ENCODE peak calls at places on chromosomes 2 and 18, in four cellular contexts. F, M, R and D are unnamed samples. For H3K4me1, the result is how much of the 10 kb centered on the place peaks cover.

GRCh38 chr2:203982276-203982675 is 45.7 kb downstream of the ICOS start:
- DNase-seq in F (no peak), M (no peak), R (no peak), D (no peak)

GRCh38 chr18:47797126-47797525 is 133.3 kb downstream of the SMAD2 start:
- DNase-seq in F (no peak), M (no peak), R (no peak), D (no peak)

GRCh38 chr2:9203006-9203405 is 3.6 kb upstream of the ASAP2 start:
- DNase-seq in F (no peak), M (no peak), R (no peak), D (no peak)

GRCh38 chr2:144524190-144524957 is 4.5 kb upstream of the ZEB2 start:
- DNase-seq in F (peak), M (peak), R (no peak), D (peak)

GRCh38 chr2:69985684-69986083 is 24.3 kb upstream of the ASPRV1 start:
- DNase-seq in F (no peak), M (no peak), R (no peak), D (no peak)

GRCh38 chr18:56659111-56659510 is 8.0 kb downstream of the WDR7 start:
- DNase-seq in F (no peak), M (no peak), R (no peak), D (no peak)

GRCh38 chr2:240568678-240569522 is 616 bp downstream of the RNPEPL1 start:
- DNase-seq in F (no peak), M (peak), R (peak), D (peak)

GRCh38 chr2:70248810-70249438 is 496 bp upstream of the TIA1 start:
- DNase-seq in F (peak), M (no peak), R (peak), D (peak)

GRCh38 chr2:216777637-216778273 is 82.1 kb downstream of the TNP1 start:
- DNase-seq in F (peak), M (no peak), R (no peak), D (peak)

GRCh38 chr2:225354281-225354774 is 45.2 kb upstream of the NYAP2 start:
- DNase-seq in F (peak), M (no peak), R (no peak), D (peak)

GRCh38 chr18:67783215-67783946 is 266.9 kb upstream of the DSEL start:
- DNase-seq in F (peak), M (no peak), R (no peak), D (no peak)

GRCh38 chr2:44389895-44390294 is 28.1 kb downstream of the CAMKMT start:
- DNase-seq in F (no peak), M (no peak), R (no peak), D (no peak)

GRCh38 chr2:101961287-101962242 is 30.2 kb upstream of the IL1R2 start:
- DNase-seq in F (peak), M (no peak), R (no peak), D (no peak)

GRCh38 chr18:13615432-13615861 is 110.9 kb downstream of the FAM210A start:
- DNase-seq in F (no peak), M (no peak), R (no peak), D (no peak)

GRCh38 chr2:20478961-20479360 is 32.1 kb downstream of the RHOB start:
- DNase-seq in F (no peak), M (no peak), R (no peak), D (peak)

GRCh38 chr2:78351208-78351607 is 674.3 kb upstream of the REG3G start:
- DNase-seq in F (peak), M (no peak), R (no peak), D (no peak)

GRCh38 chr2:238872628-238873400 is 24.9 kb downstream of the TWIST2 start:
- DNase-seq in F (peak), M (peak), R (no peak), D (peak)

GRCh38 chr2:233803292-233803911 is 25.3 kb downstream of the MROH2A start:
- DNase-seq in F (no peak), M (no peak), R (no peak), D (no peak)

GRCh38 chr18:12369211-12369610 is 7.8 kb downstream of the AFG3L2 start:
- DNase-seq in F (no peak), M (no peak), R (no peak), D (no peak)

GRCh38 chr2:23436346-23437099 is 51.5 kb downstream of the KLHL29 start:
- DNase-seq in F (peak), M (no peak), R (peak), D (peak)

GRCh38 chr18:69980509-69980908 is 32.8 kb upstream of the CD226 start:
- DNase-seq in F (peak), M (no peak), R (no peak), D (no peak)

GRCh38 chr2:10162586-10163497 is 40.3 kb downstream of the RRM2 start:
- DNase-seq in F (peak), M (no peak), R (no peak), D (peak)

GRCh38 chr2:234629596-234629995 is 132.7 kb upstream of the ARL4C start:
- DNase-seq in F (no peak), M (no peak), R (no peak), D (no peak)

GRCh38 chr2:128316777-128317185 is 1.9 kb downstream of the HS6ST1 start:
- DNase-seq in F (no peak), M (peak), R (peak), D (no peak)

GRCh38 chr2:223868005-223868404 is 30.6 kb upstream of the AP1S3 start:
- DNase-seq in F (no peak), M (no peak), R (no peak), D (no peak)

GRCh38 chr2:9187620-9188214 is 18.9 kb upstream of the ASAP2 start:
- DNase-seq in F (no peak), M (no peak), R (no peak), D (no peak)

GRCh38 chr2:195343942-195344530 is 313.0 kb upstream of the SLC39A10 start:
- DNase-seq in F (no peak), M (no peak), R (no peak), D (no peak)

GRCh38 chr2:178863130-178863855 is 56.1 kb upstream of the TTN start:
- DNase-seq in F (no peak), M (no peak), R (no peak), D (no peak)

GRCh38 chr18:41829648-41830516 is 125.2 kb upstream of the PIK3C3 start:
- DNase-seq in F (no peak), M (no peak), R (no peak), D (no peak)

GRCh38 chr18:77733292-77733903 is 483.8 kb downstream of the GALR1 start:
- DNase-seq in F (peak), M (no peak), R (no peak), D (peak)

GRCh38 chr2:118442949-118443348 is 354.7 kb downstream of the INSIG2 start:
- DNase-seq in F (no peak), M (no peak), R (no peak), D (no peak)

GRCh38 chr2:195652916-195653315 is 4.1 kb upstream of the SLC39A10 start:
- DNase-seq in F (no peak), M (no peak), R (no peak), D (no peak)

GRCh38 chr2:112156152-112156986 is 18.2 kb downstream of the FBLN7 start:
- DNase-seq in F (no peak), M (no peak), R (peak), D (no peak)

GRCh38 chr2:185246717-185247116 is 491.9 kb upstream of the FSIP2 start:
- DNase-seq in F (no peak), M (no peak), R (no peak), D (no peak)

GRCh38 chr18:61443311-61443710 is 110.1 kb downstream of the CDH20 start:
- DNase-seq in F (no peak), M (no peak), R (no peak), D (no peak)
- H3K4me1 ChIP-seq in F (under half), M (under half), R (under half), D (under half)

DNA sequence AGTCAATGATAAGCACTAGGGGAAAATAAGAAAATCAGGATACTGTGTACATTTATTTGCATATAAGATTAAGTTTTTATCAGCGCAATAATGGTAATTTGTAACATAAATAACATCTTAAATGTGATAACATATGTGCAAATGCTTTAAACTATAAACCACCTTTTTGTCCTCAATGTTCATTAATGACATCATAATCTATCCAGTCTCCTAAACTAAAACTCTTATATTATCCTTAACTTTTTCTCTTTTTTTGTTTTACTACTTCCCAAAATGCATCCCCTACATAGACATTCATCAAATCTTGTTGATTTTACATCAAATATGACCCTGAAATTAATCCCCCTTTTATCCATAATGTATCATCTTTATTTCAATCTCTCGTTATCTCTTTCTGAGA is 3.4 kb upstream of the RAD51AP2 start:
- DNase-seq in F (no peak), M (no peak), R (no peak), D (no peak)
- H3K4me1 ChIP-seq in F (under half), M (under half), R (under half), D (under half)

DNA sequence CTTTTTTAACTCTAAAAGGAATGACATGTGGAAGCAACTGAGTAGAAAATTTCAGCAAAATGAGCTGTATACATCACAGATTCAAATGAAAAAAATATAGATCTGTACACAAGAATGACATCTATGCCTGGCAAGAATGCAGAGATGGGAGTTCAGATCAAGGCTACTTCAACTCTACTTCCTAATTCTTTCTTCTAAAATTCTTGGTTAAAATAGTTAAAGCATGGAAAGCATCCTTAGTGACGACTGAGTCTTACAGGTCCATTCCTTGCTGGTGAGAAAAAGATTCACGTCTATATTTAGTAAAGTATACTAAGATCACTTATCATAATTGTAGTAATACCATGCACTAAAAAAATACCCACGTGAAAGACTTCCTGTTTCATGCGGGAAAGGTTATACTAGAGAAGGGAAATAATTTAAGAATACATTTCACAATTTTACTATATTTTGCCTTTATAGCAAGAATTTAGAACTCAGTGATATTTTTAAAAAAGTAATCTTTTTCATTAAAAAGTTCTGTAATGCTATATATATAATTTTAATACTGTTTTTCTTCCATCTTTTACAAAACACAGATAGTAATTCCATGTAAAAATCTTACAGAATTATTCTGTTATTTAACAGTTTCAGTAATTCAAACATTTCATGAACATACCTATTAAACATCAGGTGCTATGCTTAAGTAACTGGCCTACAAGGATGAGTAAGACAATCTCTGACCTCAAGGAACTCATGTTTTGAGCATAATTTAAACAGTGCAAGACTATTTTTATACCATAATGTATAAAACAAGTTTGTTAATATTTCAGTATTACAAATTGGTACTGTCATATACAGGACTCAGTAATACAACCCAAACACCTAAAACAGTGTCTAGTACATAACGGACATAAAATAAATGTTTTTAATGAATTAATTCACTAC is 159.6 kb downstream of the BAZ2B start:
- DNase-seq in F (no peak), M (no peak), R (no peak), D (no peak)
- H3K4me1 ChIP-seq in F (under half), M (under half), R (under half), D (under half)

GRCh38 chr2:105324732-105325131 is 4.8 kb downstream of the TGFBRAP1 start:
- DNase-seq in F (peak), M (no peak), R (no peak), D (peak)
- H3K4me1 ChIP-seq in F (under half), M (under half), R (under half), D (under half)

GRCh38 chr18:79706658-79707057 is 27.1 kb downstream of the CTDP1 start:
- DNase-seq in F (no peak), M (no peak), R (no peak), D (no peak)
- H3K4me1 ChIP-seq in F (under half), M (under half), R (under half), D (under half)